ENCODE peak calls at places on chromosomes 6 and 20, in nine cellular contexts. T, A, Z, J, R, D, F, U and K are unnamed samples.

GRCh38 chr6:131914234-131914633 is 36.9 kb downstream of the CCN2 start:
- DNase-seq in T (no peak), A (no peak), Z (no peak), J (no peak), R (no peak), D (no peak), F (no peak), U (no peak), K (no peak)

GRCh38 chr20:25054133-25054820 is 3.7 kb downstream of the ACSS1 start:
- DNase-seq in T (no peak), A (no peak), Z (no peak), J (no peak), R (no peak), D (peak), F (no peak), U (no peak), K (no peak)

GRCh38 chr20:33303595-33303994 is 20.6 kb downstream of the BPIFB1 start:
- DNase-seq in T (no peak), A (no peak), Z (no peak), J (no peak), R (no peak), D (no peak), F (no peak), U (no peak), K (no peak)

GRCh38 chr6:166616261-166617226 is 10.5 kb downstream of the RPS6KA2 start:
- DNase-seq in T (no peak), A (no peak), Z (no peak), J (no peak), R (no peak), D (no peak), F (no peak), U (no peak), K (no peak)

GRCh38 chr6:35170166-35170565 is 29.0 kb upstream of the TCP11 start:
- DNase-seq in T (no peak), A (no peak), Z (no peak), J (no peak), R (peak), D (no peak), F (no peak), U (no peak), K (no peak)

GRCh38 chr20:50704514-50704913 is 13.2 kb upstream of the RIPOR3 start:
- DNase-seq in T (no peak), A (no peak), Z (no peak), J (no peak), R (no peak), D (no peak), F (no peak), U (no peak), K (no peak)

GRCh38 chr20:21101453-21102251 is 4.5 kb downstream of the LINC00237 start:
- DNase-seq in T (peak), A (peak), Z (peak), J (peak), R (no peak), D (peak), F (peak), U (no peak), K (peak)

GRCh38 chr20:52895662-52896061 is 76.5 kb upstream of the TSHZ2 start:
- DNase-seq in T (no peak), A (no peak), Z (no peak), J (no peak), R (no peak), D (no peak), F (no peak), U (no peak), K (no peak)

GRCh38 chr6:17165383-17165782 is 63.5 kb downstream of the STMND1 start:
- DNase-seq in T (no peak), A (no peak), Z (no peak), J (no peak), R (peak), D (no peak), F (no peak), U (no peak), K (no peak)

GRCh38 chr6:72035966-72036365 is 149.6 kb downstream of the RIMS1 start:
- DNase-seq in T (no peak), A (no peak), Z (no peak), J (no peak), R (no peak), D (no peak), F (no peak), U (no peak), K (no peak)

GRCh38 chr6:31969712-31970603 is 2.0 kb downstream of the DXO start:
- DNase-seq in T (no peak), A (no peak), Z (no peak), J (no peak), R (peak), D (no peak), F (no peak), U (no peak), K (no peak)

GRCh38 chr6:28333599-28334018 is 2.3 kb downstream of the ZSCAN31 start:
- DNase-seq in T (no peak), A (no peak), Z (no peak), J (no peak), R (no peak), D (no peak), F (no peak), U (no peak), K (no peak)

GRCh38 chr6:387293-387694 is 4.3 kb upstream of the IRF4 start:
- DNase-seq in T (no peak), A (no peak), Z (no peak), J (no peak), R (no peak), D (no peak), F (no peak), U (no peak), K (no peak)

GRCh38 chr6:22709804-22710203 is 140.4 kb downstream of the HDGFL1 start:
- DNase-seq in T (no peak), A (no peak), Z (no peak), J (no peak), R (no peak), D (no peak), F (no peak), U (no peak), K (no peak)

GRCh38 chr20:57883761-57884160 is 173.9 kb upstream of the PMEPA1 start:
- DNase-seq in T (no peak), A (no peak), Z (no peak), J (no peak), R (no peak), D (no peak), F (no peak), U (no peak), K (no peak)

GRCh38 chr6:2876210-2877056 is 26.7 kb downstream of the SERPINB9 start:
- DNase-seq in T (no peak), A (peak), Z (no peak), J (peak), R (peak), D (no peak), F (peak), U (no peak), K (peak)

GRCh38 chr6:56868687-56869086 is 86.2 kb upstream of the BEND6 start:
- DNase-seq in T (peak), A (no peak), Z (no peak), J (no peak), R (peak), D (no peak), F (no peak), U (no peak), K (peak)

GRCh38 chr6:131107166-131107565 is 28.1 kb upstream of the AKAP7 start:
- DNase-seq in T (no peak), A (peak), Z (no peak), J (no peak), R (peak), D (no peak), F (no peak), U (no peak), K (no peak)

GRCh38 chr20:13455713-13456112 is 183.0 kb downstream of the TASP1 start:
- DNase-seq in T (no peak), A (no peak), Z (no peak), J (no peak), R (no peak), D (no peak), F (no peak), U (no peak), K (no peak)

GRCh38 chr6:159701413-159701999 is 8.5 kb upstream of the SOD2 start:
- DNase-seq in T (no peak), A (no peak), Z (peak), J (no peak), R (peak), D (no peak), F (no peak), U (no peak), K (no peak)

GRCh38 chr20:23225407-23226060 is 125.1 kb upstream of the NXT1 start:
- DNase-seq in T (no peak), A (no peak), Z (no peak), J (no peak), R (peak), D (no peak), F (no peak), U (no peak), K (no peak)

GRCh38 chr6:28489366-28490190 is 26.0 kb downstream of the GPX6 start:
- DNase-seq in T (peak), A (no peak), Z (peak), J (peak), R (peak), D (peak), F (peak), U (peak), K (no peak)

GRCh38 chr6:163573503-163574179 is 159.1 kb downstream of the QKI start:
- DNase-seq in T (no peak), A (no peak), Z (no peak), J (no peak), R (no peak), D (no peak), F (no peak), U (no peak), K (no peak)

GRCh38 chr6:157307661-157308060 is 15.7 kb downstream of the TMEM242 start:
- DNase-seq in T (no peak), A (no peak), Z (no peak), J (no peak), R (no peak), D (no peak), F (no peak), U (no peak), K (no peak)

GRCh38 chr6:162403031-162403430 is 324.5 kb downstream of the PRKN start:
- DNase-seq in T (no peak), A (no peak), Z (no peak), J (no peak), R (no peak), D (peak), F (no peak), U (no peak), K (no peak)

GRCh38 chr20:38610521-38610920 is 8.9 kb downstream of the ARHGAP40 start:
- DNase-seq in T (no peak), A (no peak), Z (no peak), J (no peak), R (peak), D (no peak), F (no peak), U (no peak), K (no peak)

GRCh38 chr6:108115598-108116058 is 41.1 kb upstream of the OSTM1 start:
- DNase-seq in T (peak), A (peak), Z (peak), J (peak), R (peak), D (no peak), F (no peak), U (no peak), K (peak)

GRCh38 chr20:33370296-33370695 is 31.0 kb downstream of the CDK5RAP1 start:
- DNase-seq in T (no peak), A (no peak), Z (no peak), J (no peak), R (no peak), D (peak), F (no peak), U (peak), K (no peak)

GRCh38 chr6:63635165-63635562 is 438 bp upstream of the PHF3 start:
- DNase-seq in T (no peak), A (no peak), Z (peak), J (no peak), R (no peak), D (no peak), F (no peak), U (no peak), K (no peak)

GRCh38 chr20:6122873-6123649 is at the start of gene FERMT1:
- DNase-seq in T (peak), A (peak), Z (peak), J (peak), R (peak), D (no peak), F (peak), U (no peak), K (peak)

GRCh38 chr6:80356000-80356399 is 249.5 kb downstream of the BCKDHB start:
- DNase-seq in T (peak), A (no peak), Z (no peak), J (no peak), R (no peak), D (no peak), F (no peak), U (no peak), K (no peak)

GRCh38 chr20:45592574-45593189 is 13.6 kb upstream of the WFDC8 start:
- DNase-seq in T (peak), A (peak), Z (peak), J (peak), R (peak), D (no peak), F (peak), U (no peak), K (peak)

GRCh38 chr20:4720121-4720976 is 1.4 kb upstream of the PRND start:
- DNase-seq in T (peak), A (peak), Z (peak), J (peak), R (peak), D (peak), F (peak), U (peak), K (peak)

GRCh38 chr20:62759981-62760431 is 36.3 kb upstream of the MRGBP start:
- DNase-seq in T (no peak), A (no peak), Z (no peak), J (no peak), R (no peak), D (peak), F (no peak), U (no peak), K (no peak)